ENCODE peak calls at places on chromosomes 12 and 14, in eight cellular contexts. K is CD4-positive, alpha-beta T cell; S is thoracic aorta; C is activated CD4-positive, CD25-positive, alpha-beta regulatory T cell; B is germinal center; Q is C1 segment of cervical spinal cord; A is Kasumi-1; U is upper lobe of right lung. X is an unnamed sample.

GRCh38 chr12:23954332-23954731 is 4.9 kb upstream of the SOX5 start:
- DNase-seq in K (no peak), S (no peak), C (no peak), B (no peak), Q (no peak), A (no peak), U (no peak), X (no peak)

GRCh38 chr12:47236109-47236714 is 156.5 kb upstream of the AMIGO2 start:
- DNase-seq in K (no peak), S (no peak), C (no peak), B (no peak), Q (no peak), A (no peak), U (no peak), X (no peak)

GRCh38 chr12:27797301-27798025 is 17.4 kb upstream of the MANSC4 start:
- DNase-seq in K (no peak), S (no peak), C (no peak), B (no peak), Q (no peak), A (no peak), U (no peak), X (no peak)

GRCh38 chr12:5433081-5433839 is 1.4 kb downstream of the NTF3 start:
- DNase-seq in K (no peak), S (no peak), C (no peak), B (no peak), Q (no peak), A (no peak), U (no peak), X (no peak)

GRCh38 chr12:7212678-7213077 is 23.2 kb downstream of the PEX5 start:
- DNase-seq in K (no peak), S (no peak), C (no peak), B (no peak), Q (no peak), A (no peak), U (no peak), X (no peak)

GRCh38 chr12:78797201-78797931 is 67.2 kb upstream of the SYT1 start:
- DNase-seq in K (no peak), S (no peak), C (no peak), B (no peak), Q (no peak), A (no peak), U (no peak), X (no peak)

GRCh38 chr12:59649203-59649602 is 53.4 kb downstream of the SLC16A7 start:
- DNase-seq in K (no peak), S (no peak), C (no peak), B (no peak), Q (no peak), A (no peak), U (no peak), X (no peak)

GRCh38 chr14:77988966-77989365 is 181.2 kb upstream of the NRXN3 start:
- DNase-seq in K (no peak), S (no peak), C (no peak), B (no peak), Q (peak), A (no peak), U (no peak), X (no peak)

GRCh38 chr14:23160924-23161522 is 22.4 kb downstream of the SLC7A8 start:
- DNase-seq in K (no peak), S (no peak), C (no peak), B (no peak), Q (no peak), A (no peak), U (peak), X (no peak)

GRCh38 chr12:93317227-93317626 is 60.5 kb upstream of the NUDT4 start:
- DNase-seq in K (no peak), S (no peak), C (no peak), B (no peak), Q (no peak), A (peak), U (no peak), X (no peak)

GRCh38 chr12:66269757-66270383 is 32.4 kb upstream of the HELB start:
- DNase-seq in K (no peak), S (no peak), C (no peak), B (peak), Q (no peak), A (peak), U (no peak), X (no peak)

GRCh38 chr12:110540048-110540447 is 37.9 kb downstream of the RAD9B start:
- DNase-seq in K (no peak), S (no peak), C (no peak), B (no peak), Q (no peak), A (no peak), U (no peak), X (no peak)

GRCh38 chr14:21263284-21264024 is 5.8 kb downstream of the HNRNPC start:
- DNase-seq in K (no peak), S (no peak), C (no peak), B (no peak), Q (no peak), A (no peak), U (no peak), X (no peak)

GRCh38 chr12:28777603-28778365 is 371.3 kb upstream of the FAR2 start:
- DNase-seq in K (no peak), S (no peak), C (no peak), B (no peak), Q (no peak), A (no peak), U (no peak), X (no peak)

GRCh38 chr12:109900752-109901580 is 892 bp downstream of the TCHP start:
- DNase-seq in K (no peak), S (no peak), C (no peak), B (peak), Q (peak), A (no peak), U (no peak), X (no peak)

X was measured in naive thymus-derived CD8-positive, alpha-beta T cell.